ENCODE peak calls at places on chromosomes 16 and 17, in six cellular contexts. X is A549, N is endothelial cell of umbilical vein, L is K562, S is GM12878, I is HepG2. U is an unnamed sample.

GRCh38 chr17:41724476-41725030 is 9.9 kb downstream of the HAP1 start:
- DNase-seq in X (no peak), N (no peak), L (no peak), S (no peak), I (no peak), U (no peak)

GRCh38 chr16:54148974-54149373 is 137.6 kb downstream of the IRX3 start:
- DNase-seq in X (no peak), N (no peak), L (no peak), S (no peak), I (no peak), U (no peak)

GRCh38 chr16:22694887-22695382 is 119.0 kb upstream of the HS3ST2 start:
- DNase-seq in X (no peak), N (no peak), L (no peak), S (no peak), I (no peak), U (no peak)

GRCh38 chr17:47095268-47095667 is 93.8 kb downstream of the CDC27 start:
- DNase-seq in X (no peak), N (no peak), L (no peak), S (no peak), I (no peak), U (no peak)

GRCh38 chr17:61150686-61151299 is 248.8 kb upstream of the TBX2 start:
- DNase-seq in X (no peak), N (no peak), L (no peak), S (no peak), I (no peak), U (no peak)

GRCh38 chr17:27975146-27976011 is 67.1 kb upstream of the NLK start:
- DNase-seq in X (no peak), N (peak; percentile 10), L (no peak), S (no peak), I (no peak), U (no peak)

GRCh38 chr17:44202756-44203155 is 3.1 kb upstream of the ATXN7L3 start:
- DNase-seq in X (no peak), N (no peak), L (no peak), S (no peak), I (no peak), U (no peak)

GRCh38 chr17:69525920-69526841 is 111.7 kb downstream of the MAP2K6 start:
- DNase-seq in X (peak; percentile 74), N (peak; percentile 82), L (peak; percentile 38), S (no peak), I (peak; percentile 65), U (peak; percentile 57)

GRCh38 chr16:48011888-48012658 is 143.7 kb downstream of the ABCC12 start:
- DNase-seq in X (no peak), N (no peak), L (no peak), S (no peak), I (no peak), U (no peak)

GRCh38 chr16:69711115-69711740 is 15.1 kb downstream of the NQO1 start:
- DNase-seq in X (no peak), N (no peak), L (no peak), S (no peak), I (no peak), U (no peak)
- TF ChIP-seq MYC in X (no peak), N (no peak), L (no peak), S (no peak), I (no peak), U (no peak)

GRCh38 chr16:370443-370842 is at the start of gene MRPL28:
- DNase-seq in X (peak; percentile 94), N (peak; percentile 96), L (peak; percentile 92), S (peak; percentile 87), I (peak; percentile 90), U (peak; percentile 92)

GRCh38 chr16:372584-372983 is 2.2 kb upstream of the MRPL28 start:
- DNase-seq in X (no peak), N (no peak), L (no peak), S (no peak), I (no peak), U (no peak)

GRCh38 chr16:369866-370436 is 387 bp downstream of the MRPL28 start:
- DNase-seq in X (no peak), N (no peak), L (no peak), S (no peak), I (no peak), U (no peak)

GRCh38 chr16:371729-372521 is 1.6 kb upstream of the MRPL28 start:
- DNase-seq in X (no peak), N (no peak), L (no peak), S (no peak), I (no peak), U (no peak)

GRCh38 chr16:370980-371728 is 816 bp upstream of the MRPL28 start:
- DNase-seq in X (no peak), N (no peak), L (no peak), S (no peak), I (no peak), U (no peak)
- TF ChIP-seq MYC in X (no peak), N (no peak), L (no peak), S (no peak), I (no peak), U (no peak)

DNA sequence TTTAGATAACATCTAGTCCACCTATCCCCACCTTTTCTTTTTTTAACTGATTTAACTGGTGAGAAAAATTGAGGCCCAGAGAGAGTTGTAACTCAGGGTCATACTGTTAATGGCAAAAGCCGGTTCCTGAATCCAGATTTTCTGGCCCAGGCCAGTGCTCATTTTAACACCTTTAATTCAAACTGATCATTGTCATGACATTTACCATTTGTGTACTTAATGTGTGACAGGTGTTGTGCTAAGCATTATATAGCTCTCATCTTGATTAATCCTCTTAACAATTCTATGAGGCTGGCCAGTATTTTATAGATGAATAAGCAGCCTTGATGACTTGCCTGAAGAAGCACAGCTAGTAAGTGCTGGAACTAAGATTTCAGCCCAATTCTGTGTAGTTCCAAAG is 14.4 kb downstream of the RHOT1 start:
- DNase-seq in X (no peak), N (no peak), L (no peak), S (no peak), I (no peak), U (no peak)
- TF ChIP-seq MYC in X (no peak), N (no peak), L (no peak), S (no peak), I (no peak), U (no peak)

GRCh38 chr17:79097226-79098055 is 22.8 kb downstream of the ENGASE start:
- DNase-seq in X (no peak), N (no peak), L (peak; percentile 82), S (no peak), I (no peak), U (no peak)
- TF ChIP-seq MYC in X (no peak), N (no peak), L (no peak), S (no peak), I (no peak), U (no peak)

GRCh38 chr17:15945493-15946209 is 721 bp downstream of the ADORA2B start:
- DNase-seq in X (no peak), N (no peak), L (peak; percentile 65), S (no peak), I (no peak), U (peak; percentile 48)

GRCh38 chr17:15943971-15944719 is 785 bp upstream of the ADORA2B start:
- DNase-seq in X (no peak), N (no peak), L (no peak), S (no peak), I (no peak), U (no peak)

GRCh38 chr17:15947331-15947730 is 2.4 kb downstream of the ADORA2B start:
- DNase-seq in X (no peak), N (peak; percentile 11), L (no peak), S (no peak), I (no peak), U (no peak)

GRCh38 chr17:15946611-15947120 is 1.7 kb downstream of the ADORA2B start:
- DNase-seq in X (no peak), N (peak; percentile 15), L (no peak), S (no peak), I (no peak), U (no peak)

DNA sequence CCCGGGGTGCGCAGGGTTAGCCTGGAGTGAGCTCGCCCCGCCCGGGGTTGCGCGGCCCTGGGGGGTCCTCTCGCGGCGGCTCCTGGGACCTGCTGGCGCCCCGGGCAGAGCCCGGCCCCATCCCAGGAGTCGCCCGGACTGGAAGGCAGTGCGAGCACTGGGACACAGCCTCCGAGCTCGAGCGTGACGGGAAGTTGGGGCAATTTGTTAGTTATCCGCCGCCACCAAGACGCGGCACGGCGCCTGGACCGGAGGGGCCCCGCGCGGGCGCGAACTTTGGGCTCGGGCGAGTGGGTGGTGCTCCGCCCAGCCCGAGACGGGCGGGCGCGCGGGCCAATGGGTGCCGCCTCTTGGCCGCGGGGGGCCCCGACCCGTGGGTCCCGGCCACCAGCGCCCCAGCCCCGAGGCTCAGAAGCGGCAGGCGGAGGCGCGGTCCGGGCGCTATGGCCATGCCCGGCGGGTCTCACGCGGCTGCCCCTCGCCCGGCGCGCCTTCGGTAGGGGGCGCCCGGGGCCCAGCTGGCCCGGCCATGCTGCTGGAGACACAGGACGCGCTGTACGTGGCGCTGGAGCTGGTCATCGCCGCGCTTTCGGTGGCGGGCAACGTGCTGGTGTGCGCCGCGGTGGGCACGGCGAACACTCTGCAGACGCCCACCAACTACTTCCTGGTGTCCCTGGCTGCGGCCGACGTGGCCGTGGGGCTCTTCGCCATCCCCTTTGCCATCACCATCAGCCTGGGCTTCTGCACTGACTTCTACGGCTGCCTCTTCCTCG is at the start of gene ADORA2B:
- DNase-seq in X (peak; percentile 75), N (peak; percentile 85), L (peak; percentile 95), S (no peak), I (peak; percentile 60), U (peak; percentile 88)
- TF ChIP-seq MYC in X (peak; percentile 46), N (peak; percentile 62), L (no peak), S (no peak), I (peak; percentile 94), U (no peak)

GRCh38 chr16:9323170-9323569 is 231.7 kb downstream of the HAPSTR1 start:
- DNase-seq in X (no peak), N (no peak), L (no peak), S (no peak), I (no peak), U (no peak)
- TF ChIP-seq MYC in X (no peak), N (no peak), L (no peak), S (no peak), I (no peak), U (no peak)

GRCh38 chr17:1006054-1006453 is 9.1 kb downstream of the TIMM22 start:
- DNase-seq in X (no peak), N (no peak), L (no peak), S (no peak), I (no peak), U (no peak)
- TF ChIP-seq MYC in X (no peak), N (no peak), L (no peak), S (no peak), I (no peak), U (no peak)

DNA sequence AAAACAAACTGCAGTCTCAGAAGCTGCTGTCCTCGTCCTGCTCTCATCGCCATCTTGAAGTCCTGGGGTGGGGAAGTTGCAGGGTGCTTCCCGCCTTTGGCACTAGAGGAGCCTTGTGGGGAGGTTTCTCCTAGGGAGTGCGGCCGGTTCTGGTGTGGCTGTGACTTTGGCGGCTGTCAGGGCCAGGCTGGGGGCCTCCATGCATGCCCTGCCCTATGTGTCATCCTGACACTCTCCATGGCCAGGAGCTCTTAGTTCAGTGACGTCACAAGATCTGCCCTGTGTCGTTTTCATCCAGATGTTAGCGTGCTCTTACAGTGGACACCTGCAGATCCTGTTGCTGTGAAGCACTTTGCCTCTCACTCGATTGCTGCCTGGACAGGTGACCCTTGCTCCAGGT is 49.6 kb downstream of the PLD6 start:
- DNase-seq in X (no peak), N (no peak), L (no peak), S (no peak), I (no peak), U (no peak)
- TF ChIP-seq MYC in X (no peak), N (no peak), L (no peak), S (no peak), I (no peak), U (no peak)

U was measured in NB4.